ENCODE peak calls at places on chromosomes 13 and 19, in ten cellular contexts. One of them, this sample, is unnamed.

GRCh38 chr13:32940601-32941000 is 75.6 kb upstream of the KL start:
- DNase-seq in lower leg skin: no peak
- DNase-seq in heart right ventricle: peak; percentile 46
- DNase-seq in tibial nerve: peak; percentile 6
- DNase-seq in AG04450: peak; percentile 6
- DNase-seq in neural progenitor cell: no peak
- DNase-seq in tibial artery: no peak
- DNase-seq in transverse colon: no peak
- DNase-seq in cardiac muscle cell: peak; percentile 14
- DNase-seq in CD8-positive, alpha-beta T cell: no peak
- DNase-seq in this sample: peak; percentile 4

GRCh38 chr19:3979289-3979673 is 6.0 kb downstream of the EEF2 start:
- DNase-seq in CD8-positive, alpha-beta T cell: no peak
- DNase-seq in neural progenitor cell: no peak
- DNase-seq in transverse colon: no peak
- DNase-seq in lower leg skin: no peak
- DNase-seq in cardiac muscle cell: no peak
- DNase-seq in tibial artery: no peak
- DNase-seq in heart right ventricle: no peak
- DNase-seq in tibial nerve: no peak
- DNase-seq in AG04450: no peak
- DNase-seq in this sample: no peak

GRCh38 chr13:112992931-112993700 is 24.1 kb downstream of the MCF2L start:
- DNase-seq in neural progenitor cell: no peak
- DNase-seq in cardiac muscle cell: no peak
- DNase-seq in tibial artery: no peak
- DNase-seq in CD8-positive, alpha-beta T cell: no peak
- DNase-seq in transverse colon: no peak
- DNase-seq in tibial nerve: no peak
- DNase-seq in heart right ventricle: no peak
- DNase-seq in AG04450: no peak
- DNase-seq in lower leg skin: no peak
- DNase-seq in this sample: no peak

GRCh38 chr13:96771501-96772367 is 222.5 kb downstream of the OXGR1 start:
- DNase-seq in AG04450: no peak
- DNase-seq in transverse colon: no peak
- DNase-seq in heart right ventricle: no peak
- DNase-seq in neural progenitor cell: no peak
- DNase-seq in CD8-positive, alpha-beta T cell: no peak
- DNase-seq in cardiac muscle cell: no peak
- DNase-seq in tibial artery: peak; percentile 41
- DNase-seq in tibial nerve: no peak
- DNase-seq in lower leg skin: no peak
- DNase-seq in this sample: no peak

GRCh38 chr19:30857388-30857787 is 485.2 kb downstream of the ZNF536 start:
- DNase-seq in lower leg skin: no peak
- DNase-seq in neural progenitor cell: no peak
- DNase-seq in tibial artery: no peak
- DNase-seq in transverse colon: no peak
- DNase-seq in heart right ventricle: no peak
- DNase-seq in CD8-positive, alpha-beta T cell: no peak
- DNase-seq in AG04450: no peak
- DNase-seq in cardiac muscle cell: no peak
- DNase-seq in tibial nerve: no peak
- DNase-seq in this sample: no peak

GRCh38 chr13:46639033-46639981 is 86.3 kb downstream of the LRCH1 start:
- DNase-seq in cardiac muscle cell: peak; percentile 46
- DNase-seq in CD8-positive, alpha-beta T cell: no peak
- DNase-seq in tibial nerve: no peak
- DNase-seq in transverse colon: no peak
- DNase-seq in tibial artery: no peak
- DNase-seq in lower leg skin: no peak
- DNase-seq in heart right ventricle: no peak
- DNase-seq in neural progenitor cell: no peak
- DNase-seq in AG04450: no peak
- DNase-seq in this sample: no peak

GRCh38 chr13:59458908-59459579 is 704.7 kb downstream of the DIAPH3 start:
- DNase-seq in tibial nerve: no peak
- DNase-seq in CD8-positive, alpha-beta T cell: no peak
- DNase-seq in lower leg skin: no peak
- DNase-seq in heart right ventricle: peak; percentile 19
- DNase-seq in transverse colon: no peak
- DNase-seq in AG04450: peak; percentile 49
- DNase-seq in tibial artery: no peak
- DNase-seq in neural progenitor cell: peak; percentile 17
- DNase-seq in cardiac muscle cell: no peak
- DNase-seq in this sample: peak; percentile 51

GRCh38 chr19:283395-283794 is 7.8 kb downstream of the PLPP2 start:
- DNase-seq in AG04450: no peak
- DNase-seq in neural progenitor cell: no peak
- DNase-seq in tibial nerve: no peak
- DNase-seq in lower leg skin: no peak
- DNase-seq in tibial artery: no peak
- DNase-seq in cardiac muscle cell: no peak
- DNase-seq in heart right ventricle: no peak
- DNase-seq in transverse colon: no peak
- DNase-seq in CD8-positive, alpha-beta T cell: no peak
- DNase-seq in this sample: no peak

GRCh38 chr13:87674143-87674772 is 3.1 kb downstream of the SLITRK5 start:
- DNase-seq in AG04450: no peak
- DNase-seq in lower leg skin: no peak
- DNase-seq in cardiac muscle cell: peak; percentile 14
- DNase-seq in tibial artery: no peak
- DNase-seq in heart right ventricle: no peak
- DNase-seq in CD8-positive, alpha-beta T cell: no peak
- DNase-seq in neural progenitor cell: peak; percentile 57
- DNase-seq in tibial nerve: no peak
- DNase-seq in transverse colon: no peak
- DNase-seq in this sample: no peak

GRCh38 chr19:12937243-12938053 is 961 bp upstream of the CALR start:
- DNase-seq in neural progenitor cell: peak; percentile 69
- DNase-seq in tibial artery: peak; percentile 57
- DNase-seq in transverse colon: peak; percentile 48
- DNase-seq in cardiac muscle cell: peak; percentile 38
- DNase-seq in lower leg skin: peak; percentile 65
- DNase-seq in tibial nerve: peak; percentile 59
- DNase-seq in CD8-positive, alpha-beta T cell: no peak
- DNase-seq in heart right ventricle: no peak
- DNase-seq in AG04450: no peak
- DNase-seq in this sample: no peak

GRCh38 chr13:21683034-21683733 is 12.3 kb downstream of the FGF9 start:
- DNase-seq in heart right ventricle: no peak
- DNase-seq in tibial artery: no peak
- DNase-seq in CD8-positive, alpha-beta T cell: no peak
- DNase-seq in tibial nerve: no peak
- DNase-seq in lower leg skin: no peak
- DNase-seq in neural progenitor cell: no peak
- DNase-seq in cardiac muscle cell: no peak
- DNase-seq in transverse colon: no peak
- DNase-seq in AG04450: peak; percentile 39
- DNase-seq in this sample: peak; percentile 73

GRCh38 chr13:109989686-109990085 is 203.3 kb upstream of the IRS2 start:
- DNase-seq in tibial nerve: no peak
- DNase-seq in CD8-positive, alpha-beta T cell: no peak
- DNase-seq in neural progenitor cell: no peak
- DNase-seq in heart right ventricle: no peak
- DNase-seq in cardiac muscle cell: no peak
- DNase-seq in tibial artery: no peak
- DNase-seq in AG04450: no peak
- DNase-seq in transverse colon: no peak
- DNase-seq in lower leg skin: no peak
- DNase-seq in this sample: no peak

GRCh38 chr13:71979616-71980015 is 112.6 kb upstream of the DACH1 start:
- DNase-seq in neural progenitor cell: peak; percentile 30
- DNase-seq in heart right ventricle: no peak
- DNase-seq in AG04450: no peak
- DNase-seq in cardiac muscle cell: peak; percentile 30
- DNase-seq in CD8-positive, alpha-beta T cell: no peak
- DNase-seq in tibial artery: no peak
- DNase-seq in lower leg skin: no peak
- DNase-seq in transverse colon: no peak
- DNase-seq in tibial nerve: no peak
- DNase-seq in this sample: peak; percentile 16

GRCh38 chr13:24458736-24459135 is 53.8 kb downstream of the PARP4 start:
- DNase-seq in tibial nerve: no peak
- DNase-seq in cardiac muscle cell: no peak
- DNase-seq in neural progenitor cell: no peak
- DNase-seq in AG04450: no peak
- DNase-seq in transverse colon: no peak
- DNase-seq in lower leg skin: no peak
- DNase-seq in heart right ventricle: no peak
- DNase-seq in CD8-positive, alpha-beta T cell: no peak
- DNase-seq in tibial artery: no peak
- DNase-seq in this sample: no peak

GRCh38 chr13:19957320-19958118 is 1.0 kb upstream of the ZMYM2 start:
- DNase-seq in tibial nerve: peak; percentile 93
- DNase-seq in neural progenitor cell: peak; percentile 84
- DNase-seq in tibial artery: peak; percentile 79
- DNase-seq in transverse colon: peak; percentile 82
- DNase-seq in cardiac muscle cell: peak; percentile 49
- DNase-seq in AG04450: peak; percentile 8
- DNase-seq in CD8-positive, alpha-beta T cell: peak; percentile 69
- DNase-seq in lower leg skin: peak; percentile 83
- DNase-seq in heart right ventricle: peak; percentile 56
- DNase-seq in this sample: no peak

GRCh38 chr19:245457-245856 is 45.7 kb downstream of the PLPP2 start:
- DNase-seq in AG04450: no peak
- DNase-seq in CD8-positive, alpha-beta T cell: no peak
- DNase-seq in heart right ventricle: no peak
- DNase-seq in cardiac muscle cell: no peak
- DNase-seq in neural progenitor cell: no peak
- DNase-seq in transverse colon: no peak
- DNase-seq in lower leg skin: no peak
- DNase-seq in tibial nerve: no peak
- DNase-seq in tibial artery: no peak
- DNase-seq in this sample: no peak

GRCh38 chr19:33441277-33441699 is 67.8 kb downstream of the CEBPG start:
- DNase-seq in cardiac muscle cell: no peak
- DNase-seq in tibial artery: no peak
- DNase-seq in heart right ventricle: no peak
- DNase-seq in CD8-positive, alpha-beta T cell: no peak
- DNase-seq in AG04450: no peak
- DNase-seq in tibial nerve: no peak
- DNase-seq in neural progenitor cell: no peak
- DNase-seq in transverse colon: no peak
- DNase-seq in lower leg skin: no peak
- DNase-seq in this sample: no peak

GRCh38 chr19:48396010-48396870 is 2.8 kb downstream of the GRIN2D start:
- DNase-seq in neural progenitor cell: peak; percentile 41
- DNase-seq in lower leg skin: no peak
- DNase-seq in transverse colon: no peak
- DNase-seq in tibial artery: no peak
- DNase-seq in CD8-positive, alpha-beta T cell: no peak
- DNase-seq in cardiac muscle cell: no peak
- DNase-seq in tibial nerve: no peak
- DNase-seq in AG04450: no peak
- DNase-seq in heart right ventricle: no peak
- DNase-seq in this sample: no peak

GRCh38 chr19:8336072-8336569 is 6.9 kb downstream of the KANK3 start:
- DNase-seq in CD8-positive, alpha-beta T cell: no peak
- DNase-seq in AG04450: no peak
- DNase-seq in cardiac muscle cell: no peak
- DNase-seq in tibial artery: no peak
- DNase-seq in transverse colon: no peak
- DNase-seq in lower leg skin: no peak
- DNase-seq in heart right ventricle: no peak
- DNase-seq in neural progenitor cell: peak; percentile 29
- DNase-seq in tibial nerve: no peak
- DNase-seq in this sample: no peak

GRCh38 chr13:77737583-77738200 is 40.2 kb downstream of the SLAIN1 start:
- DNase-seq in CD8-positive, alpha-beta T cell: no peak
- DNase-seq in tibial nerve: no peak
- DNase-seq in neural progenitor cell: no peak
- DNase-seq in transverse colon: no peak
- DNase-seq in lower leg skin: no peak
- DNase-seq in cardiac muscle cell: no peak
- DNase-seq in heart right ventricle: no peak
- DNase-seq in tibial artery: no peak
- DNase-seq in AG04450: no peak
- DNase-seq in this sample: no peak

GRCh38 chr13:58340895-58341294 is 709.4 kb downstream of the PCDH17 start:
- DNase-seq in cardiac muscle cell: no peak
- DNase-seq in transverse colon: no peak
- DNase-seq in lower leg skin: no peak
- DNase-seq in tibial artery: no peak
- DNase-seq in tibial nerve: no peak
- DNase-seq in CD8-positive, alpha-beta T cell: no peak
- DNase-seq in AG04450: no peak
- DNase-seq in neural progenitor cell: no peak
- DNase-seq in heart right ventricle: no peak
- DNase-seq in this sample: no peak

GRCh38 chr13:36915891-36916640 is 4.0 kb downstream of the SMAD9 start:
- DNase-seq in transverse colon: no peak
- DNase-seq in cardiac muscle cell: no peak
- DNase-seq in lower leg skin: no peak
- DNase-seq in tibial nerve: no peak
- DNase-seq in heart right ventricle: no peak
- DNase-seq in neural progenitor cell: no peak
- DNase-seq in AG04450: no peak
- DNase-seq in tibial artery: no peak
- DNase-seq in CD8-positive, alpha-beta T cell: no peak
- DNase-seq in this sample: no peak
- TF ChIP-seq CTCF in transverse colon: no peak
- TF ChIP-seq CTCF in cardiac muscle cell: no peak
- TF ChIP-seq CTCF in lower leg skin: no peak
- TF ChIP-seq CTCF in tibial nerve: no peak
- TF ChIP-seq CTCF in heart right ventricle: no peak
- TF ChIP-seq CTCF in neural progenitor cell: no peak
- TF ChIP-seq CTCF in AG04450: no peak
- TF ChIP-seq CTCF in tibial artery: no peak
- TF ChIP-seq CTCF in CD8-positive, alpha-beta T cell: no peak
- TF ChIP-seq CTCF in this sample: no peak

GRCh38 chr19:15507068-15508034 is 974 bp upstream of the CYP4F22 start:
- DNase-seq in tibial artery: no peak
- DNase-seq in lower leg skin: no peak
- DNase-seq in cardiac muscle cell: no peak
- DNase-seq in tibial nerve: no peak
- DNase-seq in CD8-positive, alpha-beta T cell: no peak
- DNase-seq in AG04450: no peak
- DNase-seq in heart right ventricle: no peak
- DNase-seq in neural progenitor cell: no peak
- DNase-seq in transverse colon: no peak
- DNase-seq in this sample: no peak
- TF ChIP-seq CTCF in tibial artery: no peak
- TF ChIP-seq CTCF in lower leg skin: no peak
- TF ChIP-seq CTCF in cardiac muscle cell: no peak
- TF ChIP-seq CTCF in tibial nerve: no peak
- TF ChIP-seq CTCF in CD8-positive, alpha-beta T cell: no peak
- TF ChIP-seq CTCF in AG04450: no peak
- TF ChIP-seq CTCF in heart right ventricle: no peak
- TF ChIP-seq CTCF in neural progenitor cell: no peak
- TF ChIP-seq CTCF in transverse colon: no peak
- TF ChIP-seq CTCF in this sample: no peak

GRCh38 chr19:41930926-41931592 is 2.8 kb upstream of the ERFL start:
- DNase-seq in transverse colon: no peak
- DNase-seq in lower leg skin: no peak
- DNase-seq in AG04450: no peak
- DNase-seq in CD8-positive, alpha-beta T cell: no peak
- DNase-seq in cardiac muscle cell: no peak
- DNase-seq in tibial nerve: no peak
- DNase-seq in tibial artery: no peak
- DNase-seq in neural progenitor cell: peak; percentile 51
- DNase-seq in heart right ventricle: no peak
- DNase-seq in this sample: no peak
- TF ChIP-seq CTCF in transverse colon: no peak
- TF ChIP-seq CTCF in lower leg skin: no peak
- TF ChIP-seq CTCF in AG04450: peak; percentile 48
- TF ChIP-seq CTCF in CD8-positive, alpha-beta T cell: peak; percentile 25
- TF ChIP-seq CTCF in cardiac muscle cell: peak; percentile 53
- TF ChIP-seq CTCF in tibial nerve: no peak
- TF ChIP-seq CTCF in tibial artery: no peak
- TF ChIP-seq CTCF in neural progenitor cell: peak; percentile 49
- TF ChIP-seq CTCF in heart right ventricle: no peak
- TF ChIP-seq CTCF in this sample: peak; percentile 27

GRCh38 chr13:62357887-62358645 is 942.4 kb upstream of the PCDH20 start:
- DNase-seq in transverse colon: no peak
- DNase-seq in CD8-positive, alpha-beta T cell: no peak
- DNase-seq in heart right ventricle: no peak
- DNase-seq in lower leg skin: no peak
- DNase-seq in AG04450: peak; percentile 48
- DNase-seq in tibial nerve: no peak
- DNase-seq in neural progenitor cell: peak; percentile 88
- DNase-seq in cardiac muscle cell: peak; percentile 78
- DNase-seq in tibial artery: no peak
- DNase-seq in this sample: peak; percentile 74
- TF ChIP-seq CTCF in transverse colon: no peak
- TF ChIP-seq CTCF in CD8-positive, alpha-beta T cell: no peak
- TF ChIP-seq CTCF in heart right ventricle: no peak
- TF ChIP-seq CTCF in lower leg skin: no peak
- TF ChIP-seq CTCF in AG04450: peak; percentile 82
- TF ChIP-seq CTCF in tibial nerve: no peak
- TF ChIP-seq CTCF in neural progenitor cell: peak; percentile 79
- TF ChIP-seq CTCF in cardiac muscle cell: peak; percentile 45
- TF ChIP-seq CTCF in tibial artery: no peak
- TF ChIP-seq CTCF in this sample: peak; percentile 78

This sample was measured in MCF 10A.